ENCODE peak calls at places on chromosomes 5 and 9, in seven cellular contexts. Q, H, O, Z, C, R and J are unnamed samples.

GRCh38 chr5:122846051-122846567 is 696 bp downstream of the SNX24 start:
- DNase-seq in Z (peak; percentile 29), H (peak; percentile 79), O (no peak), Q (peak; percentile 80), C (peak; percentile 39), R (peak; percentile 66), J (peak; percentile 21)

GRCh38 chr5:108382784-108383358 is 973 bp upstream of the FBXL17 start:
- DNase-seq in Z (no peak), O (no peak), R (no peak), Q (no peak), H (no peak), C (peak; percentile 5), J (peak; percentile 28)

GRCh38 chr5:117161718-117162386 is 587.2 kb upstream of the SEMA6A start:
- DNase-seq in C (no peak), H (no peak), O (no peak), R (no peak), Z (no peak), Q (no peak), J (no peak)

GRCh38 chr5:54885636-54886035 is 99.8 kb downstream of the ESM1 start:
- DNase-seq in R (no peak), O (no peak), H (no peak), C (no peak), Q (no peak), Z (no peak), J (no peak)

GRCh38 chr5:136194611-136195010 is 1.6 kb upstream of the SMIM32 start:
- DNase-seq in O (no peak), Z (no peak), R (no peak), H (no peak), C (no peak), Q (no peak), J (no peak)

GRCh38 chr9:113588936-113589335 is 125.4 kb downstream of the RGS3 start:
- DNase-seq in C (no peak), H (no peak), Q (no peak), O (no peak), R (no peak), Z (no peak), J (no peak)

GRCh38 chr9:35727676-35728040 is 4.3 kb downstream of the TLN1 start:
- DNase-seq in Q (no peak), O (no peak), Z (no peak), R (no peak), H (no peak), C (no peak), J (no peak)

GRCh38 chr9:85040141-85040540 is 370.6 kb downstream of the NTRK2 start:
- DNase-seq in Q (no peak), C (no peak), Z (no peak), R (no peak), H (no peak), O (no peak), J (no peak)

GRCh38 chr5:96200611-96201010 is 232.4 kb downstream of the PCSK1 start:
- DNase-seq in C (no peak), Z (no peak), R (no peak), O (no peak), Q (no peak), H (no peak), J (no peak)

GRCh38 chr5:112483704-112484103 is 64.6 kb upstream of the EPB41L4A start:
- DNase-seq in Q (no peak), H (no peak), R (no peak), Z (no peak), C (no peak), O (no peak), J (no peak)

GRCh38 chr5:19880859-19881436 is 107.1 kb downstream of the CDH18 start:
- DNase-seq in Z (no peak), O (no peak), C (no peak), R (no peak), Q (no peak), H (no peak), J (no peak)

GRCh38 chr9:82606761-82607382 is 456.1 kb downstream of the RASEF start:
- DNase-seq in Q (peak; percentile 64), H (peak; percentile 1), Z (no peak), O (no peak), C (peak; percentile 32), R (peak; percentile 62), J (peak; percentile 61)

GRCh38 chr5:14734382-14734781 is 69.9 kb downstream of the OTULIN start:
- DNase-seq in R (no peak), C (no peak), Q (no peak), O (no peak), Z (no peak), H (no peak), J (no peak)

GRCh38 chr9:86614871-86615849 is 260.9 kb upstream of the TUT7 start:
- DNase-seq in Q (peak; percentile 58), C (no peak), Z (peak; percentile 37), R (peak; percentile 34), H (peak; percentile 33), O (no peak), J (peak; percentile 24)

GRCh38 chr9:133514475-133515239 is 10.1 kb downstream of the MYMK start:
- DNase-seq in H (no peak), R (no peak), Z (no peak), O (no peak), Q (no peak), C (no peak), J (no peak)

GRCh38 chr9:35910613-35911488 is 1.6 kb downstream of the SPAAR start:
- DNase-seq in O (peak; percentile 28), C (peak; percentile 79), Q (peak; percentile 67), H (peak; percentile 61), R (peak; percentile 73), Z (no peak), J (peak; percentile 85)

GRCh38 chr9:107068581-107068980 is 205.6 kb downstream of the ZNF462 start:
- DNase-seq in C (no peak), Q (no peak), Z (no peak), O (no peak), H (no peak), R (no peak), J (no peak)

GRCh38 chr5:132821791-132822190 is 8.7 kb downstream of the SHROOM1 start:
- DNase-seq in O (no peak), C (no peak), Q (no peak), R (peak; percentile 28), H (no peak), Z (peak; percentile 53), J (no peak)

GRCh38 chr5:124056326-124057160 is 544.6 kb downstream of the CSNK1G3 start:
- DNase-seq in Z (no peak), O (no peak), R (no peak), Q (no peak), C (no peak), H (no peak), J (no peak)

GRCh38 chr5:136656811-136657210 is 291.5 kb upstream of the TRPC7 start:
- DNase-seq in Q (peak; percentile 34), R (no peak), Z (no peak), C (no peak), H (no peak), O (no peak), J (no peak)

GRCh38 chr5:53820119-53820801 is 259.8 kb downstream of the NDUFS4 start:
- DNase-seq in Q (no peak), R (no peak), Z (no peak), O (no peak), H (no peak), C (no peak), J (no peak)

GRCh38 chr5:33448118-33448517 is 7.4 kb downstream of the TARS1 start:
- DNase-seq in C (no peak), Z (no peak), O (no peak), R (no peak), Q (no peak), H (no peak), J (no peak)

GRCh38 chr5:141677415-141677814 is 4.6 kb downstream of the ARAP3 start:
- DNase-seq in R (no peak), H (no peak), O (no peak), Q (no peak), C (peak; percentile 56), Z (no peak), J (no peak)

GRCh38 chr9:125126019-125126746 is 17.1 kb downstream of the SCAI start:
- DNase-seq in H (peak; percentile 99), Z (peak; percentile 95), R (peak; percentile 98), Q (peak; percentile 99), C (no peak), O (peak; percentile 77), J (peak; percentile 97)

GRCh38 chr5:114949001-114949400 is 220.7 kb downstream of the TRIM36 start:
- DNase-seq in Z (no peak), R (no peak), C (no peak), H (no peak), O (no peak), Q (peak; percentile 1), J (no peak)

GRCh38 chr9:72338631-72339030 is 26.4 kb downstream of the ZFAND5 start:
- DNase-seq in O (no peak), Z (no peak), Q (no peak), C (no peak), R (no peak), H (no peak), J (no peak)

GRCh38 chr9:131410051-131410491 is 16.2 kb downstream of the PRRC2B start:
- DNase-seq in H (no peak), C (no peak), R (no peak), Z (no peak), O (peak; percentile 29), Q (peak; percentile 23), J (no peak)

GRCh38 chr9:98248737-98249474 is 6.5 kb downstream of the TBC1D2 start:
- DNase-seq in C (no peak), Z (peak; percentile 84), Q (peak; percentile 94), H (peak; percentile 97), O (no peak), R (peak; percentile 72), J (peak; percentile 94)

GRCh38 chr5:144003636-144004035 is 166.8 kb downstream of the YIPF5 start:
- DNase-seq in H (peak; percentile 86), O (no peak), Z (no peak), R (no peak), C (no peak), Q (peak; percentile 7), J (no peak)